ENCODE peak calls at places on chromosome 4, in four cellular contexts. W, L, R and E are unnamed samples.

GRCh38 chr4:79253930-79254329 is 71.9 kb downstream of the NAA11 start:
- DNase-seq in L (no peak), W (no peak), R (no peak), E (no peak)

GRCh38 chr4:169741569-169741968 is 16.2 kb downstream of the HPF1 start:
- DNase-seq in W (no peak), L (no peak), R (no peak), E (peak; percentile 29)

GRCh38 chr4:156999175-156999517 is 27.5 kb upstream of the PDGFC start:
- DNase-seq in L (no peak), R (no peak), W (no peak), E (peak; percentile 96)

GRCh38 chr4:124883642-124884041 is 171.1 kb upstream of the ANKRD50 start:
- DNase-seq in R (no peak), L (no peak), W (no peak), E (no peak)

GRCh38 chr4:119050501-119051090 is 85.0 kb upstream of the MYOZ2 start:
- DNase-seq in L (no peak), R (no peak), W (no peak), E (no peak)

GRCh38 chr4:169668069-169668721 is 47.8 kb downstream of the CLCN3 start:
- DNase-seq in R (no peak), L (no peak), W (no peak), E (no peak)

GRCh38 chr4:76570141-76570989 is 135.3 kb downstream of the SHROOM3 start:
- DNase-seq in W (no peak), L (no peak), R (no peak), E (peak; percentile 87)

GRCh38 chr4:139619644-139620043 is 46.0 kb upstream of the MGST2 start:
- DNase-seq in L (no peak), R (no peak), W (no peak), E (peak; percentile 58)

GRCh38 chr4:151711680-151712079 is 49.1 kb downstream of the GATB start:
- DNase-seq in L (no peak), W (no peak), R (no peak), E (no peak)

GRCh38 chr4:81722229-81722900 is 250.7 kb upstream of the RASGEF1B start:
- DNase-seq in R (no peak), W (no peak), L (peak; percentile 63), E (no peak)

GRCh38 chr4:58166496-58166895 is 1056.3 kb upstream of the IGFBP7 start:
- DNase-seq in W (no peak), L (no peak), R (no peak), E (no peak)

GRCh38 chr4:85780664-85781063 is 305.7 kb downstream of the ARHGAP24 start:
- DNase-seq in R (no peak), W (no peak), L (no peak), E (peak; percentile 52)

GRCh38 chr4:17526695-17527477 is 11.9 kb downstream of the CLRN2 start:
- DNase-seq in L (no peak), W (no peak), R (no peak), E (no peak)

GRCh38 chr4:73139245-73139644 is 69.7 kb upstream of the COX18 start:
- DNase-seq in L (no peak), W (no peak), R (no peak), E (no peak)

GRCh38 chr4:71229477-71230257 is 109.2 kb upstream of the SLC4A4 start:
- DNase-seq in L (peak; percentile 1), W (no peak), R (no peak), E (peak; percentile 67)

GRCh38 chr4:77023920-77024319 is 51.9 kb downstream of the CCNI start:
- DNase-seq in L (no peak), W (no peak), R (no peak), E (no peak)

GRCh38 chr4:3660086-3660927 is 105.9 kb upstream of the ADRA2C start:
- DNase-seq in W (no peak), L (no peak), R (no peak), E (no peak)

GRCh38 chr4:48680848-48681568 is 99.1 kb downstream of the FRYL start:
- DNase-seq in R (no peak), W (no peak), L (no peak), E (no peak)

GRCh38 chr4:1300466-1301455 is 11.1 kb downstream of the MAEA start:
- DNase-seq in L (no peak), W (peak; percentile 21), R (peak; percentile 56), E (peak; percentile 76)

GRCh38 chr4:136818811-136819210 is 713.5 kb downstream of the PCDH18 start:
- DNase-seq in L (no peak), W (no peak), R (no peak), E (peak; percentile 45)

GRCh38 chr4:1833307-1834046 is 22.5 kb downstream of the LETM1 start:
- DNase-seq in R (no peak), L (no peak), W (no peak), E (no peak)

GRCh38 chr4:156201050-156201449 is 247.4 kb upstream of the CTSO start:
- DNase-seq in W (no peak), R (no peak), L (no peak), E (no peak)

GRCh38 chr4:42809419-42810084 is 83.0 kb upstream of the GRXCR1 start:
- DNase-seq in L (no peak), R (no peak), W (no peak), E (no peak)

GRCh38 chr4:91961504-91961903 is 342.3 kb upstream of the GRID2 start:
- DNase-seq in R (no peak), W (no peak), L (no peak), E (no peak)

GRCh38 chr4:147689062-147689461 is 5.1 kb upstream of the PRMT9 start:
- DNase-seq in L (no peak), R (no peak), W (no peak), E (no peak)

GRCh38 chr4:33709247-33709646 is 2535.1 kb downstream of the ARAP2 start:
- DNase-seq in R (no peak), L (no peak), W (no peak), E (peak; percentile 78)